ENCODE peak calls at places on chromosome 10, in seven cellular contexts. L, F, X, P, T, K and A are unnamed samples.

GRCh38 chr10:13659887-13660544 is 73.3 kb downstream of the PRPF18 start:
- DNase-seq in P (peak; percentile 49), T (no peak), X (peak; percentile 73), F (no peak), L (peak; percentile 67), K (peak; percentile 35), A (peak; percentile 51)

GRCh38 chr10:100803908-100804307 is 58.5 kb downstream of the PAX2 start:
- DNase-seq in F (no peak), P (no peak), K (no peak), X (no peak), L (no peak), T (no peak), A (no peak)

GRCh38 chr10:615583-616152 is 73.8 kb downstream of the DIP2C start:
- DNase-seq in L (no peak), K (no peak), T (no peak), P (peak; percentile 89), F (no peak), X (no peak), A (no peak)

GRCh38 chr10:49241365-49241764 is 53.2 kb upstream of the TMEM273 start:
- DNase-seq in F (no peak), X (no peak), T (no peak), K (no peak), P (no peak), L (no peak), A (no peak)

GRCh38 chr10:125661942-125662515 is 20.9 kb downstream of the TEX36 start:
- DNase-seq in P (peak; percentile 89), F (peak; percentile 13), K (no peak), T (no peak), X (no peak), L (no peak), A (no peak)

GRCh38 chr10:98320476-98321202 is 52.6 kb upstream of the LOXL4 start:
- DNase-seq in F (no peak), K (no peak), L (no peak), T (no peak), P (no peak), X (no peak), A (no peak)

GRCh38 chr10:44399478-44400451 is 14.9 kb upstream of the CXCL12 start:
- DNase-seq in P (no peak), T (no peak), F (no peak), K (no peak), X (no peak), L (no peak), A (no peak)

GRCh38 chr10:127041561-127041960 is 136.3 kb downstream of the DOCK1 start:
- DNase-seq in P (peak; percentile 65), T (no peak), F (no peak), X (no peak), L (no peak), K (no peak), A (no peak)

GRCh38 chr10:110547139-110547761 is 20.2 kb upstream of the SMC3 start:
- DNase-seq in T (no peak), F (peak; percentile 19), L (no peak), X (no peak), K (peak; percentile 80), P (peak; percentile 72), A (peak; percentile 70)

GRCh38 chr10:55782181-55782580 is 578.9 kb downstream of the ZWINT start:
- DNase-seq in X (no peak), T (no peak), P (no peak), K (no peak), F (no peak), L (no peak), A (no peak)

GRCh38 chr10:100799881-100800280 is 54.5 kb downstream of the PAX2 start:
- DNase-seq in X (no peak), T (no peak), F (no peak), L (no peak), K (no peak), P (no peak), A (no peak)

GRCh38 chr10:28796606-28797512 is 119.5 kb downstream of the BAMBI start:
- DNase-seq in F (no peak), T (no peak), X (no peak), L (no peak), K (no peak), P (peak; percentile 56), A (no peak)

GRCh38 chr10:64036996-64037666 is 515.9 kb downstream of the REEP3 start:
- DNase-seq in K (no peak), P (no peak), X (no peak), T (no peak), F (no peak), L (no peak), A (no peak)

GRCh38 chr10:131802156-131802915 is 98.5 kb upstream of the PPP2R2D start:
- DNase-seq in P (no peak), T (no peak), X (no peak), L (no peak), K (no peak), F (no peak), A (no peak)

GRCh38 chr10:104054430-104054829 is 31.2 kb downstream of the COL17A1 start:
- DNase-seq in X (no peak), L (no peak), F (no peak), P (peak; percentile 23), T (no peak), K (no peak), A (no peak)

GRCh38 chr10:104478380-104478779 is 124.7 kb downstream of the CFAP58 start:
- DNase-seq in L (no peak), X (no peak), K (no peak), T (no peak), P (no peak), F (no peak), A (no peak)

GRCh38 chr10:32253300-32253699 is 93.7 kb downstream of the EPC1 start:
- DNase-seq in T (no peak), X (no peak), L (no peak), P (no peak), K (peak; percentile 51), F (no peak), A (no peak)

GRCh38 chr10:109166935-109167334 is 756.4 kb downstream of the XPNPEP1 start:
- DNase-seq in X (no peak), T (no peak), L (no peak), K (no peak), F (no peak), P (no peak), A (no peak)

GRCh38 chr10:15208221-15208620 is 39.7 kb upstream of the NMT2 start:
- DNase-seq in T (no peak), P (no peak), K (no peak), X (no peak), L (no peak), F (no peak), A (no peak)

GRCh38 chr10:91163709-91164474 is 56.6 kb upstream of the PCGF5 start:
- DNase-seq in T (no peak), F (no peak), L (peak; percentile 66), P (peak; percentile 85), K (no peak), X (peak; percentile 68), A (no peak)

GRCh38 chr10:30775779-30776591 is 146.4 kb upstream of the LYZL2 start:
- DNase-seq in T (no peak), F (no peak), L (no peak), K (no peak), P (peak; percentile 87), X (no peak), A (no peak)

GRCh38 chr10:11159543-11160215 is 142.0 kb downstream of the CELF2 start:
- DNase-seq in T (no peak), F (no peak), P (no peak), X (no peak), L (no peak), K (no peak), A (no peak)

GRCh38 chr10:48332166-48332870 is 25.8 kb downstream of the MAPK8 start:
- DNase-seq in K (no peak), F (no peak), P (no peak), X (no peak), L (no peak), T (no peak), A (no peak)

GRCh38 chr10:123009105-123009805 is 449 bp downstream of the ACADSB start:
- DNase-seq in X (peak; percentile 4), T (no peak), K (no peak), L (no peak), F (no peak), P (peak; percentile 17), A (peak; percentile 14)

GRCh38 chr10:60426425-60426824 is 36.8 kb upstream of the ANK3 start:
- DNase-seq in L (no peak), K (no peak), X (no peak), T (no peak), F (no peak), P (peak; percentile 93), A (no peak)

GRCh38 chr10:1243486-1244182 is 187.4 kb downstream of the WDR37 start:
- DNase-seq in T (no peak), X (no peak), L (no peak), F (no peak), P (no peak), K (no peak), A (no peak)

GRCh38 chr10:102783541-102783930 is 39.8 kb downstream of the WBP1L start:
- DNase-seq in X (no peak), L (no peak), K (no peak), T (no peak), F (no peak), P (no peak), A (no peak)

GRCh38 chr10:92573091-92573797 is 649 bp downstream of the IDE start:
- DNase-seq in F (no peak), L (peak; percentile 39), T (no peak), X (peak; percentile 44), K (peak; percentile 62), P (peak; percentile 46), A (peak; percentile 34)

GRCh38 chr10:43689618-43689954 is 40.9 kb upstream of the ZNF32 start:
- DNase-seq in F (no peak), X (peak; percentile 35), L (peak; percentile 60), P (no peak), T (no peak), K (no peak), A (no peak)

GRCh38 chr10:109982812-109983211 is 25.0 kb upstream of the ADD3 start:
- DNase-seq in K (no peak), L (no peak), T (no peak), P (no peak), X (no peak), F (no peak), A (no peak)

GRCh38 chr10:28241766-28242399 is 61.0 kb downstream of the MPP7 start:
- DNase-seq in K (peak; percentile 68), P (peak; percentile 71), F (no peak), L (no peak), X (no peak), T (no peak), A (peak; percentile 36)

GRCh38 chr10:62503871-62504270 is 129.7 kb downstream of the ZNF365 start:
- DNase-seq in X (no peak), F (no peak), L (no peak), K (no peak), T (no peak), P (no peak), A (no peak)